ENCODE peak calls at places on chromosomes 6 and 20, in five cellular contexts. One of them, this sample, is unnamed.
A peak's percentile ranks its signal among the peaks of the same experiment; 100 is the strongest.

GRCh38 chr6:154386848-154387717 is 30.5 kb upstream of the IPCEF1 start:
- DNase-seq in neural progenitor cell: no peak
- DNase-seq in cardiac muscle cell: no peak
- DNase-seq in pancreas: no peak
- DNase-seq in tibial nerve: no peak
- DNase-seq in this sample: no peak

GRCh38 chr6:68968301-68968649 is 333.2 kb downstream of the ADGRB3 start:
- DNase-seq in tibial nerve: no peak
- DNase-seq in neural progenitor cell: no peak
- DNase-seq in pancreas: no peak
- DNase-seq in cardiac muscle cell: no peak
- DNase-seq in this sample: no peak

GRCh38 chr6:12129523-12129922 is 117.4 kb downstream of the HIVEP1 start:
- DNase-seq in cardiac muscle cell: no peak
- DNase-seq in tibial nerve: no peak
- DNase-seq in neural progenitor cell: no peak
- DNase-seq in pancreas: no peak
- DNase-seq in this sample: no peak

GRCh38 chr6:91590191-91590590 is 1003.3 kb upstream of the MAP3K7 start:
- DNase-seq in pancreas: no peak
- DNase-seq in neural progenitor cell: peak; percentile 9
- DNase-seq in cardiac muscle cell: no peak
- DNase-seq in tibial nerve: no peak
- DNase-seq in this sample: no peak

GRCh38 chr20:62921119-62921687 is 5.1 kb downstream of the DIDO1 start:
- DNase-seq in cardiac muscle cell: peak; percentile 85
- DNase-seq in neural progenitor cell: peak; percentile 85
- DNase-seq in pancreas: no peak
- DNase-seq in tibial nerve: no peak
- DNase-seq in this sample: no peak

GRCh38 chr6:146357578-146358340 is 185.9 kb upstream of the RAB32 start:
- DNase-seq in cardiac muscle cell: no peak
- DNase-seq in tibial nerve: no peak
- DNase-seq in neural progenitor cell: no peak
- DNase-seq in pancreas: no peak
- DNase-seq in this sample: no peak

GRCh38 chr20:44039741-44040140 is 125.1 kb downstream of the TOX2 start:
- DNase-seq in cardiac muscle cell: no peak
- DNase-seq in neural progenitor cell: no peak
- DNase-seq in pancreas: no peak
- DNase-seq in tibial nerve: no peak
- DNase-seq in this sample: no peak

GRCh38 chr6:46990031-46990644 is 52.0 kb downstream of the ADGRF1 start:
- DNase-seq in neural progenitor cell: no peak
- DNase-seq in cardiac muscle cell: no peak
- DNase-seq in pancreas: no peak
- DNase-seq in tibial nerve: no peak
- DNase-seq in this sample: no peak

GRCh38 chr6:54014440-54014839 is 96.8 kb upstream of the MLIP start:
- DNase-seq in cardiac muscle cell: no peak
- DNase-seq in pancreas: no peak
- DNase-seq in tibial nerve: no peak
- DNase-seq in neural progenitor cell: no peak
- DNase-seq in this sample: no peak

GRCh38 chr6:108260126-108260808 is 573 bp downstream of the SNX3 start:
- DNase-seq in tibial nerve: peak; percentile 42
- DNase-seq in neural progenitor cell: peak; percentile 65
- DNase-seq in pancreas: peak; percentile 76
- DNase-seq in cardiac muscle cell: peak; percentile 61
- DNase-seq in this sample: no peak

GRCh38 chr20:57103146-57103800 is 163.2 kb downstream of the BMP7 start:
- DNase-seq in cardiac muscle cell: no peak
- DNase-seq in pancreas: no peak
- DNase-seq in neural progenitor cell: peak; percentile 38
- DNase-seq in tibial nerve: no peak
- DNase-seq in this sample: no peak

GRCh38 chr20:50388733-50389436 is 121.3 kb upstream of the PTPN1 start:
- DNase-seq in cardiac muscle cell: no peak
- DNase-seq in neural progenitor cell: no peak
- DNase-seq in tibial nerve: no peak
- DNase-seq in pancreas: no peak
- DNase-seq in this sample: no peak

GRCh38 chr20:25148181-25148981 is 47.1 kb upstream of the ENTPD6 start:
- DNase-seq in pancreas: no peak
- DNase-seq in tibial nerve: peak; percentile 51
- DNase-seq in neural progenitor cell: peak; percentile 24
- DNase-seq in cardiac muscle cell: peak; percentile 12
- DNase-seq in this sample: peak; percentile 75

GRCh38 chr20:10596726-10597125 is 77.1 kb downstream of the JAG1 start:
- DNase-seq in neural progenitor cell: no peak
- DNase-seq in tibial nerve: no peak
- DNase-seq in cardiac muscle cell: no peak
- DNase-seq in pancreas: no peak
- DNase-seq in this sample: no peak

GRCh38 chr6:17220511-17220910 is 60.6 kb upstream of the RBM24 start:
- DNase-seq in tibial nerve: no peak
- DNase-seq in neural progenitor cell: no peak
- DNase-seq in pancreas: no peak
- DNase-seq in cardiac muscle cell: no peak
- DNase-seq in this sample: no peak

GRCh38 chr6:43496370-43497128 is 13.6 kb downstream of the LRRC73 start:
- DNase-seq in cardiac muscle cell: peak; percentile 65
- DNase-seq in pancreas: no peak
- DNase-seq in neural progenitor cell: peak; percentile 62
- DNase-seq in tibial nerve: no peak
- DNase-seq in this sample: no peak

GRCh38 chr6:157246048-157246630 is 77.2 kb downstream of the TMEM242 start:
- DNase-seq in pancreas: peak; percentile 53
- DNase-seq in tibial nerve: peak; percentile 47
- DNase-seq in neural progenitor cell: no peak
- DNase-seq in cardiac muscle cell: no peak
- DNase-seq in this sample: no peak

GRCh38 chr20:14712302-14712739 is 374.9 kb upstream of the FLRT3 start:
- DNase-seq in neural progenitor cell: peak; percentile 41
- DNase-seq in pancreas: no peak
- DNase-seq in tibial nerve: no peak
- DNase-seq in cardiac muscle cell: peak; percentile 49
- DNase-seq in this sample: no peak

GRCh38 chr6:111861321-111861938 is 11.8 kb downstream of the FYN start:
- DNase-seq in pancreas: no peak
- DNase-seq in neural progenitor cell: no peak
- DNase-seq in cardiac muscle cell: no peak
- DNase-seq in tibial nerve: no peak
- DNase-seq in this sample: no peak

GRCh38 chr6:111862314-111862713 is 10.9 kb downstream of the FYN start:
- DNase-seq in pancreas: no peak
- DNase-seq in tibial nerve: no peak
- DNase-seq in neural progenitor cell: no peak
- DNase-seq in cardiac muscle cell: no peak
- DNase-seq in this sample: no peak

GRCh38 chr6:111864138-111865048 is 8.9 kb downstream of the FYN start:
- DNase-seq in neural progenitor cell: no peak
- DNase-seq in cardiac muscle cell: no peak
- DNase-seq in tibial nerve: no peak
- DNase-seq in pancreas: no peak
- DNase-seq in this sample: no peak

GRCh38 chr6:111865049-111865585 is 8.1 kb downstream of the FYN start:
- DNase-seq in tibial nerve: no peak
- DNase-seq in cardiac muscle cell: no peak
- DNase-seq in neural progenitor cell: no peak
- DNase-seq in pancreas: no peak
- DNase-seq in this sample: no peak

GRCh38 chr6:111862727-111863126 is 10.5 kb downstream of the FYN start:
- DNase-seq in cardiac muscle cell: no peak
- DNase-seq in pancreas: no peak
- DNase-seq in tibial nerve: no peak
- DNase-seq in neural progenitor cell: peak; percentile 49
- DNase-seq in this sample: no peak
- TF ChIP-seq CTCF in cardiac muscle cell: no peak
- TF ChIP-seq CTCF in pancreas: no peak
- TF ChIP-seq CTCF in tibial nerve: no peak
- TF ChIP-seq CTCF in neural progenitor cell: no peak
- TF ChIP-seq CTCF in this sample: no peak

DNA sequence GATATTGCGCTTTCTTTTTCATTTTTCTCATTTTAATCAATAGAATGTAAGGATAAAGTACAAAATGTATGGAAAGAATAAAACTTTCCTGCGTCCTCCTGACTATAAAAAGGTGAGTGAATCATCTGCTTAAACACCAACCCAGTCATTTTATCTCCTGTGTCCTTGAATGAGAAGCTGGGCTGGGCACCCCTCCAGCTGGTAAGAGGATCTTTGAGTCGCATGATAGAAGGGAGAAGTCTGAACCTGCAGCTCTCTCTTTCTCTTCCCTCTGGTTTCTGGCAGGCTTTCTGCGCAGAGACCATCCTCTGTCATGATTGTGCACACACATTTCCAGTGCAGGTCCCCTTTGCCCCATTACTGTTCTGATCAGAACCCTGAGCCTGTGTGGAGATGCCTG is 28.3 kb upstream of the AKIRIN2 start:
- DNase-seq in tibial nerve: peak; percentile 38
- DNase-seq in neural progenitor cell: no peak
- DNase-seq in cardiac muscle cell: no peak
- DNase-seq in pancreas: no peak
- DNase-seq in this sample: no peak
- H3K27ac ChIP-seq in tibial nerve: no peak overlapping the region
- H3K27ac ChIP-seq in neural progenitor cell: no peak overlapping the region
- H3K27ac ChIP-seq in cardiac muscle cell: no peak overlapping the region
- H3K27ac ChIP-seq in pancreas: no peak overlapping the region
- H3K27ac ChIP-seq in this sample: no peak overlapping the region

DNA sequence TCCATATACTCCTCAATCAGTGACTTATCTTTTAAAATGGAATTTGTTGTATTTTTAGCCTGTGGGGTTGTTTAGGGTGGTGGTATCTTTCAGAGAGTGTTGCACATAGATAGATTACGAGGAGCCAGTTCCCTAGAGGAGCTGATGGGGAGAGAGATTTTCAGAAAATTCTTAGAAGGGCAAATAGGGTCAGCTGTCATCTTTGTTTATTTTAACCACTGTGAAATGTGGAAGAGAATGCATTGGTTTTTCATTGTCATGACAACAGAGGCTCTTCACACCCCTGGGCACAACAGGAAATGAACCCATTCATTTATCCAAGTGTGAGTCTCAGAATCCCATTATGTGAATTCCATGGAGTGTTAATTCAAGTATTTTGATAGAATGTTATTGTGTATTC is 188.4 kb downstream of the JARID2 start:
- DNase-seq in pancreas: no peak
- DNase-seq in tibial nerve: no peak
- DNase-seq in neural progenitor cell: no peak
- DNase-seq in cardiac muscle cell: no peak
- DNase-seq in this sample: no peak
- H3K4me3 ChIP-seq in pancreas: no peak overlapping the region
- H3K4me3 ChIP-seq in tibial nerve: no peak overlapping the region
- H3K4me3 ChIP-seq in neural progenitor cell: no peak overlapping the region
- H3K4me3 ChIP-seq in cardiac muscle cell: no peak overlapping the region
- H3K4me3 ChIP-seq in this sample: no peak overlapping the region

GRCh38 chr6:153108320-153108719 is 22.8 kb downstream of the RGS17 start:
- DNase-seq in neural progenitor cell: peak; percentile 19
- DNase-seq in tibial nerve: no peak
- DNase-seq in pancreas: no peak
- DNase-seq in cardiac muscle cell: no peak
- DNase-seq in this sample: no peak
- TF ChIP-seq CTCF in neural progenitor cell: peak; percentile 41
- TF ChIP-seq CTCF in tibial nerve: no peak
- TF ChIP-seq CTCF in pancreas: no peak
- TF ChIP-seq CTCF in cardiac muscle cell: peak; percentile 42
- TF ChIP-seq CTCF in this sample: no peak

DNA sequence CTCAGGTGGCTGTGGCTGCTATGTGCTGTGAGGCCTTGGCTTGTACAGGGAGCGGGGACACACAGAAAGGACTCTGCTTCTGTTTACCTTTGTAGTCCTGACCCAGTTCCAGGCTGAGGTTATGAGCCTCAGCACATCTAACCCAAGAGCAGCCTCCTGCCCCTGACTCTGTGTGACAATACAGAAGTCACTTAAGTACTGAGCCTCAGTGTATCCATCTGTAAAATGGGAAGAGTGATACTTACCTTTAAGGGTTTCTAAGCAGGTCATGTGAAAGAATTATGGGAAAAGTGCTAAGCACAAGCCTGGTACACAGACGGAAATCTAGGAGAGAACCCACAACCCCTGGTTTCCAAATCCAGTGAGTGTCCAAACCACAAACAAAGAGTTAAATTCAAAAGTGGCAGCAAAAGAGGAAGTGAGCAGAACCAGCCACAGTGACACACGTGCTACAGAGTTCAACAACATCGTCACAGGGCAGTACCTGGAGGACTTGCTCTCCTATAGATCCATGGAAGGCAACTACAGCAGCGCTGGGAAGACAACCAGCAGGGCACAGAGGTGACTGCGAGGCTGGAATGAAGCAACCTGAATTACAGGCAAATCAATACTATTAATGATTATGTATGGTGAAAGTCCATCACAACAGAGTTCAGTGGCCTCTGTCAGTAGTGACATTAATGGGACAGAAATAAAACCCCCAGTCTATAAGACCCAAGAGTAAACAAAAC is 12.5 kb downstream of the TRIM26 start:
- DNase-seq in cardiac muscle cell: no peak
- DNase-seq in neural progenitor cell: no peak
- DNase-seq in pancreas: no peak
- DNase-seq in tibial nerve: no peak
- DNase-seq in this sample: no peak
- H3K27ac ChIP-seq in cardiac muscle cell: no peak overlapping the region
- H3K27ac ChIP-seq in neural progenitor cell: no peak overlapping the region
- H3K27ac ChIP-seq in pancreas: no peak overlapping the region
- H3K27ac ChIP-seq in tibial nerve: no peak overlapping the region
- H3K27ac ChIP-seq in this sample: no peak overlapping the region

DNA sequence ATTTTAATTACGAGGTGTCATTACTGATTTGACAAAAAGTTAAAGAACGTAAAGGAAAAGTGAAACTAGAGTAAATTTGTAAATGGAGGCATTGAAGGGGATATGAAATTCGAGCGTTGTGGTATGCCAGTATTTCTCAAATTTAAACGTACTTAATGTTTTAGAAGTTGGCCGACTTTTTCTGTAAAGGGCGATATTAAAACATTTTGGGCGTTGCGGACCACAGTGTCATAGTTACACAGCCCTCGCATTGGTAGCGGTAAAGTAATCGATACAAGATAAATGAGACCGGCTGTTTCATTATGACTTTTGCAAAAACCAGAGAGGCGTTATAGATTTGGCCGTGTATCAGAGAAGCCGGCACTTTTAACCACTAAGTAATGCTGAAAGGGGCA is 39.6 kb downstream of the OR2B2 start:
- DNase-seq in cardiac muscle cell: no peak
- DNase-seq in tibial nerve: no peak
- DNase-seq in neural progenitor cell: no peak
- DNase-seq in pancreas: no peak
- DNase-seq in this sample: no peak
- H3K4me3 ChIP-seq in cardiac muscle cell: peak overlapping the region; percentile 37
- H3K4me3 ChIP-seq in tibial nerve: peak overlapping the region; percentile 52
- H3K4me3 ChIP-seq in neural progenitor cell: peak overlapping the region; percentile 58
- H3K4me3 ChIP-seq in pancreas: peak overlapping the region; percentile 10
- H3K4me3 ChIP-seq in this sample: peak overlapping the region; percentile 50